ENCODE peak calls at places on chromosomes 7 and 10, in eight cellular contexts. F is activated T-cell treated with anti-CD3 and anti-CD28 coated beads, Interleukin-2, amount 50 U/mL, for 1 hour; I is left ventricle myocardium inferior; V is C1 segment of cervical spinal cord; M is stomach; B is stimulated activated CD4-positive, alpha-beta T cell treated with anti-CD3 and anti-CD28 coated beads, Interleukin-4, amount 100 ng/mL, for 24 hours; Y is midbrain; E is mucosa of descending colon. C is an unnamed sample.

GRCh38 chr7:149625339-149625946 is 127.8 kb upstream of the ZNF746 start:
- DNase-seq in F (peak), I (peak), V (no peak), M (peak), B (peak), Y (peak), E (peak), C (peak)

GRCh38 chr10:3852147-3852904 is 67.3 kb upstream of the KLF6 start:
- DNase-seq in F (no peak), I (peak), V (peak), M (peak), B (peak), Y (no peak), E (peak), C (no peak)

GRCh38 chr10:126459032-126459831 is 71.0 kb upstream of the ADAM12 start:
- DNase-seq in F (no peak), I (no peak), V (no peak), M (no peak), B (no peak), Y (no peak), E (no peak), C (no peak)

GRCh38 chr7:2438775-2439174 is 35.4 kb downstream of the CHST12 start:
- DNase-seq in F (no peak), I (no peak), V (no peak), M (no peak), B (no peak), Y (no peak), E (no peak), C (no peak)

GRCh38 chr7:105238198-105238765 is 150.4 kb downstream of the SRPK2 start:
- DNase-seq in F (no peak), I (no peak), V (no peak), M (no peak), B (no peak), Y (no peak), E (no peak), C (no peak)

GRCh38 chr10:98425511-98426352 is 10.8 kb upstream of the PYROXD2 start:
- DNase-seq in F (peak), I (peak), V (no peak), M (peak), B (peak), Y (peak), E (peak), C (no peak)

GRCh38 chr7:123824754-123825067 is 20.3 kb upstream of the HYAL4 start:
- DNase-seq in F (no peak), I (no peak), V (no peak), M (no peak), B (no peak), Y (no peak), E (peak), C (no peak)

GRCh38 chr10:13270877-13271551 is 28.9 kb downstream of the PHYH start:
- DNase-seq in F (no peak), I (no peak), V (no peak), M (no peak), B (no peak), Y (no peak), E (peak), C (no peak)

GRCh38 chr10:101694056-101694673 is 805 bp downstream of the FBXW4 start:
- DNase-seq in F (peak), I (peak), V (peak), M (peak), B (peak), Y (peak), E (peak), C (peak)

GRCh38 chr10:35334297-35334696 is 2.0 kb upstream of the CCNY start:
- DNase-seq in F (no peak), I (no peak), V (no peak), M (no peak), B (no peak), Y (no peak), E (no peak), C (no peak)

GRCh38 chr7:15291707-15292106 is 270.1 kb downstream of the AGMO start:
- DNase-seq in F (no peak), I (no peak), V (no peak), M (no peak), B (no peak), Y (no peak), E (no peak), C (no peak)

GRCh38 chr7:101614098-101614938 is 14.8 kb downstream of the MYL10 start:
- DNase-seq in F (no peak), I (no peak), V (no peak), M (no peak), B (no peak), Y (no peak), E (no peak), C (no peak)

GRCh38 chr10:15483215-15483970 is 112.3 kb upstream of the FAM171A1 start:
- DNase-seq in F (no peak), I (no peak), V (no peak), M (no peak), B (no peak), Y (no peak), E (no peak), C (no peak)

GRCh38 chr10:93383562-93383981 is 98.6 kb downstream of the MYOF start:
- DNase-seq in F (no peak), I (no peak), V (no peak), M (no peak), B (no peak), Y (no peak), E (no peak), C (no peak)

GRCh38 chr7:119720541-119720940 is 552.4 kb upstream of the KCND2 start:
- DNase-seq in F (no peak), I (no peak), V (no peak), M (no peak), B (no peak), Y (no peak), E (no peak), C (no peak)